ENCODE peak calls at places on chromosomes 5 and 9, in seven cellular contexts. K, S, M, X, U, O and R are unnamed samples.

GRCh38 chr5:112684737-112685136 is 52.9 kb upstream of the APC start:
- DNase-seq in M (no peak), U (peak), O (no peak), X (no peak), S (no peak), K (peak), R (no peak)

GRCh38 chr9:93245437-93245970 is 61.6 kb downstream of the WNK2 start:
- DNase-seq in K (no peak), X (no peak), S (no peak), O (no peak), M (no peak), U (no peak), R (no peak)

GRCh38 chr5:69206528-69207190 is 17.3 kb downstream of the CENPH start:
- DNase-seq in K (peak), U (no peak), S (no peak), M (no peak), O (no peak), X (no peak), R (peak)

GRCh38 chr9:117723986-117724654 is 19.9 kb downstream of the TLR4 start:
- DNase-seq in M (no peak), U (no peak), X (no peak), K (no peak), O (no peak), S (no peak), R (no peak)

GRCh38 chr9:98135558-98135934 is 16.5 kb upstream of the TRIM14 start:
- DNase-seq in X (no peak), S (no peak), O (no peak), U (no peak), K (no peak), M (no peak), R (no peak)

GRCh38 chr5:107700486-107700885 is 29.7 kb upstream of the EFNA5 start:
- DNase-seq in X (no peak), S (no peak), M (no peak), O (no peak), U (no peak), K (no peak), R (no peak)

GRCh38 chr9:121528642-121529041 is 29.0 kb upstream of the GGTA1 start:
- DNase-seq in U (no peak), M (no peak), X (no peak), S (peak), O (no peak), K (no peak), R (no peak)

GRCh38 chr5:57711471-57711870 is 228.9 kb upstream of the ACTBL2 start:
- DNase-seq in K (peak), M (no peak), S (no peak), U (no peak), O (no peak), X (no peak), R (no peak)

GRCh38 chr9:27688954-27689353 is 115.7 kb upstream of the C9orf72 start:
- DNase-seq in O (no peak), S (no peak), K (no peak), M (no peak), X (no peak), U (no peak), R (no peak)

GRCh38 chr5:106121972-106122605 is 1548.6 kb downstream of the EFNA5 start:
- DNase-seq in M (peak), U (peak), S (peak), K (peak), X (no peak), O (peak), R (no peak)

GRCh38 chr5:57825026-57825683 is 342.5 kb upstream of the ACTBL2 start:
- DNase-seq in O (no peak), X (no peak), K (peak), S (no peak), U (no peak), M (no peak), R (no peak)

GRCh38 chr5:64939772-64940510 is 171.2 kb downstream of the CWC27 start:
- DNase-seq in K (peak), X (no peak), M (no peak), U (peak), O (no peak), S (no peak), R (no peak)

GRCh38 chr5:126597156-126597555 is 2.1 kb upstream of the ALDH7A1 start:
- DNase-seq in O (no peak), K (peak), X (no peak), S (no peak), M (no peak), U (peak), R (no peak)

GRCh38 chr5:18072600-18072999 is 438.3 kb downstream of the TAF11L14 start:
- DNase-seq in S (no peak), U (no peak), K (no peak), O (no peak), X (no peak), M (no peak), R (no peak)

GRCh38 chr9:33452828-33453271 is 5.5 kb upstream of the AQP3 start:
- DNase-seq in M (peak), U (peak), S (peak), X (no peak), O (peak), K (peak), R (peak)

GRCh38 chr5:159262472-159262858 is 625 bp upstream of the UBLCP1 start:
- DNase-seq in U (peak), M (peak), S (no peak), K (peak), O (no peak), X (no peak), R (no peak)

GRCh38 chr5:58965677-58966414 is 383.0 kb downstream of the RAB3C start:
- DNase-seq in K (no peak), M (no peak), U (no peak), O (no peak), X (no peak), S (no peak), R (no peak)

GRCh38 chr5:74394924-74395880 is 245.3 kb downstream of the ENC1 start:
- DNase-seq in K (no peak), U (no peak), M (no peak), O (no peak), S (no peak), X (no peak), R (no peak)
- TF ChIP-seq CTCF in K (no peak), U (no peak), M (no peak), O (no peak), S (no peak), X (no peak), R (no peak)

GRCh38 chr9:127185181-127185580 is 62.7 kb upstream of the ANGPTL2 start:
- DNase-seq in S (no peak), X (no peak), M (no peak), K (no peak), U (no peak), O (no peak), R (no peak)
- TF ChIP-seq CTCF in S (no peak), X (no peak), M (no peak), K (no peak), U (no peak), O (no peak), R (no peak)

DNA sequence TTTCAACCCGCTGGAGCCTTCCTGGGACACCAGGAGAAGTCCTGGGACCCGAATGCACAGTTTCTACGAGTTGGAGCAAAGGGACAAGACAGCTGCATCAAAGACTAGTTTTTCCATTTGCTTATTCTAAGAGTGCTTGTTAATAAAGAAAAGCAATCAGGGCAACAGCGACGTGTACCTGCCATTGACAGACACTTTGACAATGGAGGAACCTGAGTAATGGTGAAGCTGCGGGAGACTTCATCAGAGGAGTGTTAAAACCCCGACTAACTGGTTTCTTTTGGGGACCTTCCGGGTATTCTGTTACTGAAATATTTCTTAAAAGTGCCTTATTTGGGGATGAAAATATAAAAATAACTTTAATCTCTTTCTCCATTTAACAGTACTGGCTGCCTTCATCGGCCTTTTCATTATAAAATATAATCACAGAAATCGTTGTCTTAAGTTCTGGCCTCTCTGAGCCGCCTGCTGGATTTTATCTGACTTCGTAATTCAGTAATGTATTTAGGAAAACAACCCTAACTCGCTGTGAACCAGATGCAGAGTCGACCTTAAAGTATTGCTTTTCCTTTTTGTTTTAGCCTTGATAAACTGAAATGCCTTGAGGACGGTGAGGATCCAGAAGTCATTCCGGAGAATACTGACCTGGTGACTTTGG is 781 bp downstream of the SNAPC3 start:
- DNase-seq in K (peak), X (no peak), U (peak), S (no peak), M (no peak), O (no peak), R (no peak)
- TF ChIP-seq CTCF in K (peak), X (no peak), U (peak), S (no peak), M (peak), O (peak), R (peak)

GRCh38 chr5:27652505-27652904 is 614.1 kb upstream of the CDH9 start:
- DNase-seq in X (no peak), U (no peak), O (no peak), S (no peak), M (no peak), K (no peak), R (no peak)
- TF ChIP-seq CTCF in X (no peak), U (no peak), O (no peak), S (no peak), M (no peak), K (no peak), R (no peak)

DNA sequence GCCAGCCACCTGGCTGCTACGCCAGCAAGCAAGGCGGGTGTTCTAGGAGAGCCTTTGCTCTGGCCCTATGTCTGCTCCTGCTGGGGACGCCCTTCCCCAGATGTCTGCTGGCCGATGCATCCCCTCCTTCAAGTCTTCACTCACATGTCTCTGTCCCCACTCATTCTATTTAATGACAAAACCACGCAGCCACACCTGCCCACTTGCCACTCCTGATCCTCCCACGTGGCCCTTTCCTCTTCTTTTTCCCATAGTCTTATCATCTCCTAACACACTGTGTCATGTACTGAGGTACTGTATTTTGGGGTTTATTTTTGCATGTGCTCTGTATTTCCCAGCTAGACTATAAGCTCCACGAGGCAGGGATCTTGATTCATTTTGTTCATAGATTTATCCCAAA is 62.0 kb upstream of the HRH2 start:
- DNase-seq in O (no peak), U (no peak), S (no peak), K (no peak), M (no peak), X (no peak), R (no peak)
- TF ChIP-seq CTCF in O (no peak), U (no peak), S (no peak), K (no peak), M (no peak), X (no peak), R (no peak)